ENCODE peak calls at places on chromosomes 13 and 19, in four cellular contexts. U is stimulated activated CD4-positive, alpha-beta T cell treated with anti-CD3 and anti-CD28 coated beads, Interleukin-4, amount 100 ng/mL, for 4 hours; H is fibroblast of pulmonary artery; M is hippocampal formation. F is an unnamed sample.

GRCh38 chr13:45823583-45823982 is 28.0 kb downstream of the SIAH3 start:
- DNase-seq in U (no peak), H (no peak), M (no peak), F (no peak)

GRCh38 chr19:39813264-39813998 is 20.5 kb downstream of the DYRK1B start:
- DNase-seq in H (no peak), U (no peak), M (no peak), F (no peak)

GRCh38 chr19:48533770-48534169 is 18.2 kb upstream of the SULT2B1 start:
- DNase-seq in M (no peak), H (no peak), U (no peak), F (no peak)

GRCh38 chr19:3670796-3671679 is 29.2 kb downstream of the PIP5K1C start:
- DNase-seq in M (no peak), H (peak), U (peak), F (no peak)

GRCh38 chr19:2043864-2044708 is 7.0 kb downstream of the MKNK2 start:
- DNase-seq in H (no peak), M (no peak), U (no peak), F (no peak)

GRCh38 chr19:58351996-58352755 is 1.1 kb downstream of the A1BG start:
- DNase-seq in H (no peak), U (no peak), M (no peak), F (no peak)

GRCh38 chr19:38718747-38719543 is 25.3 kb downstream of the CAPN12 start:
- DNase-seq in M (no peak), H (peak), U (no peak), F (no peak)

GRCh38 chr13:75432045-75432444 is 49.9 kb downstream of the TBC1D4 start:
- DNase-seq in M (no peak), H (no peak), U (no peak), F (no peak)

GRCh38 chr13:80572308-80572676 is 231.4 kb upstream of the SPRY2 start:
- DNase-seq in U (no peak), M (no peak), H (no peak), F (no peak)

GRCh38 chr13:42078113-42078769 is 29.8 kb downstream of the DGKH start:
- DNase-seq in H (no peak), U (no peak), M (no peak), F (no peak)

GRCh38 chr19:35671818-35672217 is 5.5 kb downstream of the UPK1A start:
- DNase-seq in M (no peak), U (no peak), H (peak), F (no peak)

GRCh38 chr13:51585696-51586095 is 1.4 kb downstream of the WDFY2 start:
- DNase-seq in U (no peak), H (peak), M (no peak), F (no peak)

GRCh38 chr13:83325454-83325853 is 556.8 kb downstream of the SLITRK1 start:
- DNase-seq in H (peak), U (no peak), M (no peak), F (no peak)

GRCh38 chr13:30158774-30159445 is 148.4 kb downstream of the KATNAL1 start:
- DNase-seq in U (no peak), H (peak), M (peak), F (no peak)

GRCh38 chr19:28531979-28532378 is 681.0 kb downstream of the UQCRFS1 start:
- DNase-seq in M (no peak), H (no peak), U (no peak), F (no peak)

GRCh38 chr19:1131718-1132552 is 28.1 kb downstream of the GPX4 start:
- DNase-seq in H (peak), M (no peak), U (peak), F (no peak)

GRCh38 chr13:29707876-29708543 is 112.5 kb upstream of the SLC7A1 start:
- DNase-seq in U (peak), M (no peak), H (peak), F (no peak)

GRCh38 chr19:34461375-34462100 is 20.0 kb upstream of the WTIP start:
- DNase-seq in U (no peak), H (no peak), M (no peak), F (no peak)

GRCh38 chr13:32720026-32720425 is 133.8 kb downstream of the PDS5B start:
- DNase-seq in U (no peak), H (peak), M (no peak), F (no peak)

GRCh38 chr13:106610511-106610910 is 42.6 kb upstream of the ARGLU1 start:
- DNase-seq in U (no peak), M (no peak), H (peak), F (no peak)

GRCh38 chr13:41694902-41695301 is 237.6 kb downstream of the RGCC start:
- DNase-seq in M (no peak), U (no peak), H (peak), F (no peak)

GRCh38 chr19:4049432-4049831 is 17.3 kb downstream of the ZBTB7A start:
- DNase-seq in M (no peak), U (no peak), H (no peak), F (no peak)

GRCh38 chr19:6273701-6274601 is 5.8 kb downstream of the MLLT1 start:
- DNase-seq in H (peak), U (no peak), M (peak), F (peak)

GRCh38 chr19:19460258-19460731 is 54.8 kb downstream of the GATAD2A start:
- DNase-seq in M (no peak), H (no peak), U (peak), F (no peak)

GRCh38 chr13:61414686-61415664 is 674 bp downstream of the PCDH20 start:
- DNase-seq in M (peak), U (no peak), H (peak), F (no peak)

GRCh38 chr19:5083547-5083965 is 114.6 kb downstream of the KDM4B start:
- DNase-seq in U (no peak), H (peak), M (no peak), F (no peak)

GRCh38 chr19:46840157-46840942 is 10.3 kb downstream of the AP2S1 start:
- DNase-seq in U (peak), H (peak), M (peak), F (no peak)

GRCh38 chr19:5178051-5178450 is 162.6 kb downstream of the PTPRS start:
- DNase-seq in M (no peak), U (no peak), H (no peak), F (no peak)

F was measured in D721Med.